ENCODE peak calls at places on chromosomes 5 and 9, in four cellular contexts. O, F, G and X are unnamed samples.

GRCh38 chr5:36915653-36916052 is 39.1 kb downstream of the NIPBL start:
- DNase-seq in G (no peak), O (no peak), F (no peak), X (no peak)

GRCh38 chr9:123929177-123929869 is 603 bp downstream of the DENND1A start:
- DNase-seq in O (no peak), G (peak), F (peak), X (peak)

GRCh38 chr9:126523621-126524111 is 90.1 kb upstream of the LMX1B start:
- DNase-seq in G (no peak), O (no peak), F (no peak), X (no peak)

GRCh38 chr5:132013711-132014110 is 2.3 kb upstream of the ACSL6 start:
- DNase-seq in F (no peak), O (no peak), G (no peak), X (no peak)

GRCh38 chr9:92714787-92715487 is 45.0 kb upstream of the IPPK start:
- DNase-seq in O (no peak), F (no peak), G (peak), X (peak)

GRCh38 chr5:179408646-179409045 is 63.4 kb upstream of the ADAMTS2 start:
- DNase-seq in O (no peak), G (no peak), F (no peak), X (no peak)

GRCh38 chr5:126972062-126972895 is 58.1 kb downstream of the MARCHF3 start:
- DNase-seq in G (peak), O (peak), F (peak), X (no peak)

GRCh38 chr5:115543365-115543700 is 1.2 kb downstream of the FEM1C start:
- DNase-seq in G (no peak), O (no peak), F (peak), X (no peak)

GRCh38 chr5:103369125-103370120 is 110.9 kb downstream of the MACIR start:
- DNase-seq in O (no peak), F (no peak), G (no peak), X (no peak)

GRCh38 chr9:133943036-133943780 is 48.9 kb downstream of the VAV2 start:
- DNase-seq in O (no peak), G (no peak), F (no peak), X (peak)

GRCh38 chr9:3035594-3036389 is 191.9 kb upstream of the PUM3 start:
- DNase-seq in O (no peak), G (no peak), F (no peak), X (no peak)

GRCh38 chr9:127733609-127734008 is 1.5 kb downstream of the TOR2A start:
- DNase-seq in G (no peak), O (no peak), F (no peak), X (no peak)

GRCh38 chr9:136133191-136133958 is 14.7 kb upstream of the TMEM250 start:
- DNase-seq in F (no peak), G (peak), O (no peak), X (peak)

GRCh38 chr9:16726718-16727451 is 143.6 kb downstream of the BNC2 start:
- DNase-seq in G (no peak), F (no peak), O (no peak), X (peak)

GRCh38 chr5:33701251-33701650 is 190.5 kb downstream of the ADAMTS12 start:
- DNase-seq in O (no peak), G (no peak), F (no peak), X (no peak)

GRCh38 chr9:136200424-136200823 is 4.5 kb downstream of the LHX3 start:
- DNase-seq in F (no peak), G (no peak), O (no peak), X (no peak)

GRCh38 chr5:170818222-170818621 is 34.7 kb downstream of the GABRP start:
- DNase-seq in O (no peak), F (no peak), G (no peak), X (no peak)
- TF ChIP-seq ESRRA in O (no peak), F (no peak), G (no peak), X (no peak)

GRCh38 chr5:113358696-113359095 is 76.1 kb downstream of the TSSK1B start:
- DNase-seq in F (no peak), O (no peak), G (no peak), X (no peak)

GRCh38 chr5:113361701-113362100 is 73.1 kb downstream of the TSSK1B start:
- DNase-seq in G (no peak), O (no peak), F (no peak), X (no peak)

GRCh38 chr5:113357696-113358476 is 76.9 kb downstream of the TSSK1B start:
- DNase-seq in G (no peak), F (no peak), O (no peak), X (no peak)

GRCh38 chr5:113356487-113356886 is 78.3 kb downstream of the TSSK1B start:
- DNase-seq in G (no peak), O (no peak), F (no peak), X (no peak)

DNA sequence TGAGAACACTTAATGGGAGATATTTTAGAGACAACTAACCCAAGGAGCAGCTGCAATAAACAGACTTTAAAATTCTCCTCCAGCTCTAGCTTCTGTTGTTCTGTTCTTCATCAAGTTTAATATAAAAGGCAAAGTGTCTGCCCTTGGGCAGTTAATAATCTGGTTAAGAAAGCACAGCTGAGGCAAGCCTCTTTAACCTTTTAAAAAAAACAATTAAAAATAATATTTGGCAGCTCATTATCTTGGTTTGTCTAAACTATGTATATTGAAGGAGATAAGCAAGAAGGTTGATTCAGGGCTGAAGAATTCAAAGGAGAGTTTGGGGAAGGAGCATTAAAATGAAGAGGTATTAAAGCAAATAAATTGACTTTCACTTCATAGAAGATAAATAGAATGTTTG is 75.4 kb downstream of the TSSK1B start:
- DNase-seq in G (no peak), O (no peak), F (no peak), X (no peak)
- TF ChIP-seq NR2C2 in G (no peak), O (no peak), F (no peak), X (no peak)

DNA sequence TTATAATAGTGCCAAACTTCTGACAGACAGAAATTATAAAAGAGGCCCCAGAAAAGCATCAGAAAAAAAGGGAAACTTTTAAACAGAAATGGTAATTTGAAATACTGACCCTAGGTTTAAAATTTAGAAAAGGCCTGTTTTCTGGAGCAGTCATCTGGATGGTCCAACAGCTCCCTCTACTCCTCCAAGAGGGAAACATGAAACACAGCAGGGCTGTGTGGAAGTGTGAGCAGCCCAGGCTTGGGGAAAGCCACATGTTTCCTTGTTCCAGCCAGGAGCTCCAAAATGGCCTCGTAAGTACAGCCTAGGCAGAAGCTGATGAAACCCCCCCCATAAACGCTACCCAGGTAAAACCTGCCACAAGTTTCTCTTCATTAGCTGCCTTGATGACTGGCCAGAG is 499.3 kb upstream of the ADAMTS16 start:
- DNase-seq in F (no peak), O (no peak), G (no peak), X (peak)
- TF ChIP-seq ESRRA in F (no peak), O (no peak), G (no peak), X (no peak)

GRCh38 chr9:85978496-85978895 is 37.5 kb downstream of the NAA35 start:
- DNase-seq in F (no peak), G (no peak), O (no peak), X (no peak)

GRCh38 chr9:85987236-85987635 is 46.3 kb downstream of the NAA35 start:
- DNase-seq in F (no peak), G (no peak), O (no peak), X (no peak)

DNA sequence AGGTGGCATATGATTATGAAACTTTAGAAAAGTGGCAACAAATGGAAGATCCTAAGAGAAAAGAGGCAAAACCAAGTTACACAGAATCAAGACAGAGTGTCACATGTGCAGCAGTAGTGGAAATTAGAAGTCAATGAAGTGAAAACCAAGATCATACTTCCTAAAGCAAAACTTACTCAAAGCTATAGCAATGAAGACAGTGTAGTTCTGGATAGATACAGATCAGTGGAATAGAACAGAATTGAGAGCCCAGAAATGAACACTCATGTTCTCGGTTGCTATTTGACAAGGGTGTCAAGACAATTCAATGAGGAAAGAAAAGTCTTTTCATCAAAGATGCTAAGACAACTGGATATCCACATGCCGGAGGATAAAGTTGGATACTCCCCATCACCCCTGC is 43.5 kb downstream of the NAA35 start:
- DNase-seq in O (no peak), G (no peak), F (no peak), X (no peak)
- TF ChIP-seq NR2C2 in O (no peak), G (no peak), F (no peak), X (no peak)

GRCh38 chr5:117333011-117333410 is 758.4 kb upstream of the SEMA6A start:
- DNase-seq in O (no peak), F (no peak), G (no peak), X (no peak)

GRCh38 chr5:117337064-117337749 is 762.6 kb upstream of the SEMA6A start:
- DNase-seq in G (no peak), F (no peak), O (no peak), X (no peak)

GRCh38 chr5:117332341-117332740 is 757.7 kb upstream of the SEMA6A start:
- DNase-seq in G (no peak), O (no peak), F (no peak), X (no peak)

DNA sequence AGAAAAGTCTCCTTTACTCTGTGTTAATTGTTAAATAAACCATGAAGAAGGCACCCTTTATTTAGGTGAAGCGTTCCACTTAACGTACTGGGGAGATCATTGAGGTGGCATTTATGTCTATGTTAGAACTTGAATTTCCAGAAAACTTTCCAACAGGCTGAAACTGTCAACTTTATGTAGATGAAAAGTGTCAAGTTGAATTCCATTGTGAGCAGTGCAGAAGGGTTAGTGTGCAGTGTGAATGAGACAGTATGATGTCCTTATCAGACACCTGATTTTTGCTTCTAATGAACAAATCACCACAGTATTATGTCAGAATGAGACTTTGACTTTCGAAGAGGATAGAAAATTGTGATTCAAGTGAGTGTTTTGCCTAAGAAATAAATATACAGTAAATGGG is 761.6 kb upstream of the SEMA6A start:
- DNase-seq in F (no peak), G (no peak), O (no peak), X (no peak)
- TF ChIP-seq ESRRA in F (no peak), G (no peak), O (no peak), X (no peak)